ENCODE peak calls at places on chromosomes 12 and 14, in five cellular contexts. O is AG04449, H is suprapubic skin, D is tibial nerve, J is AG04450. Z is an unnamed sample.

GRCh38 chr12:82426081-82426480 is 67.8 kb downstream of the METTL25 start:
- DNase-seq in O (no peak), H (no peak), D (no peak), J (no peak), Z (no peak)

GRCh38 chr14:75454963-75455546 is 27.2 kb downstream of the JDP2 start:
- DNase-seq in O (peak), H (peak), D (peak), J (no peak), Z (no peak)

GRCh38 chr12:104204690-104205480 is 10.7 kb upstream of the TXNRD1 start:
- DNase-seq in O (no peak), H (no peak), D (no peak), J (no peak), Z (no peak)

GRCh38 chr14:68891851-68892660 is 87.0 kb downstream of the ACTN1 start:
- DNase-seq in O (no peak), H (peak), D (no peak), J (no peak), Z (no peak)

GRCh38 chr14:64705406-64706118 is 1.3 kb downstream of the PLEKHG3 start:
- DNase-seq in O (no peak), H (peak), D (peak), J (no peak), Z (peak)

GRCh38 chr14:56490379-56490778 is 89.2 kb upstream of the TMEM260 start:
- DNase-seq in O (no peak), H (no peak), D (no peak), J (no peak), Z (no peak)

GRCh38 chr14:36509056-36509917 is 10.7 kb downstream of the NKX2-1 start:
- DNase-seq in O (no peak), H (no peak), D (no peak), J (no peak), Z (no peak)

GRCh38 chr12:73308079-73308478 is 1035.9 kb downstream of the TRHDE start:
- DNase-seq in O (no peak), H (no peak), D (no peak), J (no peak), Z (no peak)

GRCh38 chr12:49219417-49220026 is 30.6 kb upstream of the TUBA1A start:
- DNase-seq in O (no peak), H (peak), D (no peak), J (no peak), Z (no peak)

GRCh38 chr12:103530352-103530751 is 34.6 kb upstream of the C12orf42 start:
- DNase-seq in O (no peak), H (no peak), D (no peak), J (no peak), Z (no peak)

GRCh38 chr12:100706029-100706428 is 88.5 kb upstream of the ANO4 start:
- DNase-seq in O (peak), H (no peak), D (no peak), J (peak), Z (no peak)

GRCh38 chr14:30849354-30849753 is 25.0 kb upstream of the COCH start:
- DNase-seq in O (no peak), H (no peak), D (no peak), J (no peak), Z (no peak)

GRCh38 chr12:50933459-50934124 is 18.8 kb upstream of the HIGD1C start:
- DNase-seq in O (no peak), H (no peak), D (no peak), J (no peak), Z (no peak)

GRCh38 chr12:121296618-121297476 is at the start of gene CAMKK2:
- DNase-seq in O (no peak), H (peak), D (peak), J (peak), Z (peak)

GRCh38 chr14:105999361-106000028 is 473.1 kb downstream of the TMEM121 start:
- DNase-seq in O (no peak), H (no peak), D (no peak), J (no peak), Z (peak)

GRCh38 chr14:42804146-42804545 is 1197.5 kb downstream of the LRFN5 start:
- DNase-seq in O (no peak), H (no peak), D (no peak), J (no peak), Z (no peak)

GRCh38 chr14:48826058-48826457 is 760.1 kb downstream of the RPS29 start:
- DNase-seq in O (no peak), H (no peak), D (no peak), J (no peak), Z (no peak)

GRCh38 chr14:102603293-102603907 is 11.0 kb downstream of the RCOR1 start:
- DNase-seq in O (no peak), H (no peak), D (no peak), J (no peak), Z (no peak)

GRCh38 chr12:25675808-25676207 is 122.7 kb upstream of the LMNTD1 start:
- DNase-seq in O (peak), H (no peak), D (no peak), J (no peak), Z (no peak)

DNA sequence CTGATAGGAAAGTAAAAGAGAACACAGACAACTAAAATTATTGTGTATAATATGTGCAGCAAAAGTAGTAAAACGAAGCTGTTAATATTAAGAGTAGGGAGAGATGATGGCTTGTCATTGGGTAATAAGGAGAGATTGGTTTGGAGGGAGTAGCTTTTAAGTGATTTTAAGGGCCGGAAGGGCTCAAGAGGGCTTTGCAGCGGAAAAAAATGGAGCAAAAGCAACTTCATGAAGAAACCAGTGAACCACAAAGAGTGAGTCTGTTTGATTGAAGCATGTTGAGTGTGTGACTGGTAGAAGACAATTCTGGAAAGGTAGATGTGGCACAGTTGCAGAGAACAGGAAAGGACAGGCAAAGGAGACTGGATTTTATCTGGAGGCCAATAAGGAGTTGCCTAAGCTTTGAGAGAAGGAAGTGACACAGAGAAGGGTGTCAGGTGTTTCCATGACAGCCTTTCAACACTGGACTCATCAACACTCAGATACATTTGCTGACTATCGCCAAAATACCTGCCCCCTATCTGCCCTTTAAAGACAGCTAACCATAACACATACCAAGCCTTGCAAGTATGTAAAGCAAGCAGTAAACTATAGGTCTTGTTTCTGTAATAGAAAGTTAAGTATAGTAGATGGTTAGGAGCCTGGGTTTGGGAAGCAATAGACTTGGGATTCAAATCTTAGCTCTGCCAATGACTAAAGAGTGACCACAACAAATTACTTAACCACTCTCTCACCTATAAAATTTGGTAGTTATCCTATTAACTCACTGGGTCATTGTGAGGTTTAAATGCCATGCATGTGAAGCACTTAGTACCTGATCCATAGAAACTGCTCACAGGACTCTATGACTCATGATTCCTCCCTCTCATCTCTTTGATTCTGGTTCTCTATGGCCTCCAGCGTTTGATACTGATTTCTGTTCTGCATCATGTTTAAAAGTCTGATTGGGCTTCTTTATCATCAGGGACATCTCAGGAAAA is 117.3 kb upstream of the LMNTD1 start:
- DNase-seq in O (no peak), H (no peak), D (no peak), J (no peak), Z (no peak)
- TF ChIP-seq CTCF in O (no peak), H (no peak), D (no peak), J (no peak), Z (no peak)

GRCh38 chr14:20327005-20327869 is 5.8 kb downstream of the CCNB1IP1 start:
- DNase-seq in O (no peak), H (no peak), D (peak), J (peak), Z (no peak)
- H3K4me3 ChIP-seq in O (no peak), H (no peak), D (no peak), J (no peak), Z (no peak)

GRCh38 chr14:50062438-50063039 is 53.8 kb downstream of the VCPKMT start:
- DNase-seq in O (no peak), H (no peak), D (no peak), J (no peak), Z (no peak)

GRCh38 chr14:50059773-50060629 is 56.4 kb downstream of the VCPKMT start:
- DNase-seq in O (no peak), H (no peak), D (no peak), J (no peak), Z (no peak)

GRCh38 chr14:50063876-50064420 is 52.4 kb downstream of the VCPKMT start:
- DNase-seq in O (no peak), H (no peak), D (no peak), J (no peak), Z (no peak)

GRCh38 chr14:50061664-50062437 is 54.5 kb downstream of the VCPKMT start:
- DNase-seq in O (no peak), H (no peak), D (no peak), J (no peak), Z (no peak)

DNA sequence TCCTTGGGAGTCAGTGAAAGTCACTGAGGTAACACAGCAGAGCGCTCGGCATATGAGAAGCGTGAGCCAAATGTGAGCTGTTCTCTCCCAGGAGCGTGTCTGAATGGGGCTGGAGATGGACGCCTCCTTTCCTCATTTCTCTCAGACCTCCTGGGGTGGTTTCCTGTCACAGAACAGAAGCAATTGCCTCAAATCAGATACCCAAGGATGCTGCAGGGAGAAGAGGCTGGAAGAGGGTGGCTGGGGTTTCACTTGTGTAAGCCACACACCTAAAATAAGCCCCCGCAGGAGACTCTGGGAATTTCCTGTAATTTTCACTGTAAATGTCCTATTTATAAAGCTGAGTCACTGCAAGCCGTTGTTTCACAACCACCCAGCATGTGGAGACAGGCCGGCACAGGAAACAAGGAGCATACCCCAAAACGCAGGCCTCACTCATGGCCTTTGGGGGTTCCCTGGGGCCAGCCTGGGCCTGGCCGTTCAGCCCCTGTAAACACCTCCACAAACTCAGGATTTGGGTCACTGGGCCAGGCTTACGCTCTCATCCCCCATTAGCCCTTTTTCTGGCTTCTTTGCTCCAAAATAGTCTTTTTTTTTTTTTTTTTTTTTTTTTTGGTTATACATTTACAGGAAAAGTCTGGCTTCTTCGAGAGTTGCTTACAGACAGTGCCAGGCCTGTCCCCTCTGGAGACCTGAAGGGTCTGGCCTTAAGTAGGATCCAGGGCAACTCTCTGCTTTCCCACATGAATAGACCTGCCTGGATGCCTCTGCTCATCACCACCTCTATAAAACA is 55.3 kb downstream of the VCPKMT start:
- DNase-seq in O (peak), H (peak), D (peak), J (peak), Z (no peak)
- TF ChIP-seq CTCF in O (no peak), H (peak), D (peak), J (peak), Z (no peak)

GRCh38 chr14:99724196-99724891 is 40.2 kb downstream of the CYP46A1 start:
- DNase-seq in O (no peak), H (no peak), D (no peak), J (no peak), Z (no peak)

GRCh38 chr14:99727096-99727870 is 43.2 kb downstream of the CYP46A1 start:
- DNase-seq in O (no peak), H (peak), D (no peak), J (no peak), Z (no peak)

GRCh38 chr14:99724939-99725773 is 41.1 kb downstream of the CYP46A1 start:
- DNase-seq in O (no peak), H (peak), D (no peak), J (no peak), Z (no peak)

GRCh38 chr14:99726538-99727095 is 42.5 kb downstream of the CYP46A1 start:
- DNase-seq in O (no peak), H (peak), D (no peak), J (no peak), Z (no peak)

GRCh38 chr14:99725774-99726537 is 41.9 kb downstream of the CYP46A1 start:
- DNase-seq in O (no peak), H (peak), D (no peak), J (no peak), Z (no peak)
- H3K4me3 ChIP-seq in O (no peak), H (no peak), D (no peak), J (no peak), Z (no peak)

GRCh38 chr14:99479903-99480855 is 480 bp downstream of the SETD3 start:
- DNase-seq in O (peak), H (peak), D (peak), J (peak), Z (peak)
- TF ChIP-seq CTCF in O (no peak), H (no peak), D (peak), J (peak), Z (no peak)

DNA sequence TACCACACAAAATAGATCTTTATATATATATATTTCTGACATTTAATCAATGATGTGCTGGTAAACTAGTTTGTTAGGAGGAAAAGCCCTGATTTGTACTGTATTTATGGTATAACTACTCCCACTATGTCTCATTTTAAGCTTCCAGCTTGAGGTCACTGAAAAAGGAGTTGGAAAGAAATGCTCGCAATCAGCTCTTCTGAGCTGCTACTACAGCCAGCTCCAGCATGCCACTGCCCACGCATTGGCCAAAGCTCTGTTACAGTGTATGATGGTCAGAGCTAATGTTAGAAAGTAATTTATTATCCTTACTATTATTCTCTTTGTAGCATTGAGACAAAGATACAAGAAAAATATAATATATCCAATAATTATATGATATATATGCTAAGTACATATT is 55.0 kb upstream of the PCED1B start:
- DNase-seq in O (no peak), H (no peak), D (no peak), J (no peak), Z (no peak)
- H3K4me3 ChIP-seq in O (no peak), H (no peak), D (no peak), J (no peak), Z (no peak)

GRCh38 chr12:96989916-96990315 is 82.9 kb downstream of the NEDD1 start:
- DNase-seq in O (no peak), H (no peak), D (no peak), J (no peak), Z (no peak)

GRCh38 chr12:96982671-96983070 is 75.6 kb downstream of the NEDD1 start:
- DNase-seq in O (no peak), H (no peak), D (no peak), J (no peak), Z (no peak)

GRCh38 chr12:96985515-96986362 is 78.7 kb downstream of the NEDD1 start:
- DNase-seq in O (no peak), H (no peak), D (no peak), J (no peak), Z (no peak)

GRCh38 chr12:96988919-96989318 is 81.9 kb downstream of the NEDD1 start:
- DNase-seq in O (no peak), H (no peak), D (no peak), J (no peak), Z (no peak)

GRCh38 chr12:96986883-96987523 is 79.9 kb downstream of the NEDD1 start:
- DNase-seq in O (no peak), H (no peak), D (no peak), J (no peak), Z (peak)
- TF ChIP-seq CTCF in O (peak), H (no peak), D (peak), J (peak), Z (peak)